ENCODE peak calls at places on chromosome X, in seven cellular contexts. Y is B cell, F is iris pigment epithelial cell, G is germinal center, L is WTC11, A is dermis blood vessel endothelial cell, P is fibroblast of the aortic adventitia. H is an unnamed sample.

GRCh38 chrX:153739754-153740486 is 15.3 kb downstream of the ABCD1 start:
- DNase-seq in Y (peak), F (no peak), G (no peak), L (no peak), A (no peak), P (no peak), H (no peak)

GRCh38 chrX:83845397-83845796 is 15.5 kb upstream of the CYLC1 start:
- DNase-seq in Y (peak), F (peak), G (peak), L (no peak), A (peak), P (peak), H (peak)

GRCh38 chrX:118637997-118638396 is 89.4 kb upstream of the IL13RA1 start:
- DNase-seq in Y (no peak), F (peak), G (no peak), L (no peak), A (peak), P (peak), H (peak)

GRCh38 chrX:71144651-71145050 is at the start of gene NLGN3:
- DNase-seq in Y (peak), F (no peak), G (no peak), L (peak), A (no peak), P (no peak), H (no peak)

GRCh38 chrX:71532078-71532752 is 689 bp upstream of the OGT start:
- DNase-seq in Y (no peak), F (peak), G (peak), L (no peak), A (peak), P (peak), H (peak)

GRCh38 chrX:72169008-72169728 is 12.4 kb upstream of the PIN4 start:
- DNase-seq in Y (no peak), F (no peak), G (no peak), L (no peak), A (peak), P (peak), H (no peak)

GRCh38 chrX:39613508-39613921 is 484.2 kb downstream of the BCOR start:
- DNase-seq in Y (no peak), F (no peak), G (peak), L (peak), A (peak), P (no peak), H (peak)

GRCh38 chrX:25858273-25858880 is 279.8 kb upstream of the MAGEB18 start:
- DNase-seq in Y (no peak), F (no peak), G (no peak), L (no peak), A (peak), P (peak), H (peak)

GRCh38 chrX:1323315-1323714 is 13.3 kb upstream of the IL3RA start:
- DNase-seq in Y (peak), F (peak), G (peak), L (peak), A (peak), P (no peak), H (no peak)

GRCh38 chrX:65596270-65596669 is 61.7 kb upstream of the LAS1L start:
- DNase-seq in Y (no peak), F (peak), G (no peak), L (no peak), A (peak), P (peak), H (peak)

GRCh38 chrX:11968470-11968869 is 169.8 kb upstream of the FRMPD4 start:
- DNase-seq in Y (no peak), F (peak), G (no peak), L (no peak), A (no peak), P (peak), H (peak)

H was measured in renal cortical epithelial cell.